ENCODE peak calls at places on chromosomes 4 and X, in five cellular contexts. D, Z, T, Y and B are unnamed samples.

GRCh38 chrX:125203737-125204578 is 115.7 kb upstream of the TEX13C start:
- DNase-seq in Y (no peak), T (peak; percentile 31), D (no peak), Z (peak; percentile 69), B (peak; percentile 3)

GRCh38 chrX:51496501-51497291 is at the start of gene NUDT11:
- DNase-seq in Z (peak; percentile 69), T (peak; percentile 45), Y (peak; percentile 50), D (peak; percentile 48), B (peak; percentile 32)

GRCh38 chrX:119288890-119289393 is 52.9 kb downstream of the PGRMC1 start:
- DNase-seq in T (no peak), D (no peak), Y (no peak), Z (no peak), B (no peak)

GRCh38 chrX:132613801-132614200 is 125.0 kb upstream of the MBNL3 start:
- DNase-seq in Z (no peak), D (no peak), T (no peak), Y (no peak), B (no peak)

GRCh38 chr4:72701987-72702819 is 133.2 kb upstream of the ADAMTS3 start:
- DNase-seq in Z (peak; percentile 52), T (no peak), Y (peak; percentile 46), D (peak; percentile 83), B (peak; percentile 26)

GRCh38 chr4:45363931-45364330 is 637.6 kb upstream of the GNPDA2 start:
- DNase-seq in T (no peak), D (no peak), Y (no peak), Z (no peak), B (no peak)

GRCh38 chr4:72006576-72006975 is 25.2 kb upstream of the NPFFR2 start:
- DNase-seq in T (no peak), D (peak; percentile 70), Y (no peak), Z (no peak), B (no peak)

GRCh38 chr4:183610613-183611012 is 48.4 kb downstream of the RWDD4 start:
- DNase-seq in T (no peak), Y (no peak), D (peak; percentile 33), Z (no peak), B (no peak)

GRCh38 chrX:29044802-29045201 is 457.6 kb downstream of the IL1RAPL1 start:
- DNase-seq in D (peak; percentile 40), Y (no peak), T (no peak), Z (no peak), B (no peak)

GRCh38 chrX:31038585-31039326 is 33.1 kb downstream of the FTHL17 start:
- DNase-seq in Y (peak; percentile 38), D (peak; percentile 38), T (no peak), Z (peak; percentile 57), B (peak; percentile 19)

GRCh38 chrX:87702795-87703194 is 185.2 kb downstream of the KLHL4 start:
- DNase-seq in D (peak; percentile 1), Z (no peak), Y (no peak), T (no peak), B (no peak)

GRCh38 chr4:157265281-157265680 is 44.8 kb downstream of the GRIA2 start:
- DNase-seq in T (no peak), Z (peak; percentile 67), Y (no peak), D (no peak), B (no peak)

GRCh38 chr4:23369331-23369730 is 520.5 kb downstream of the PPARGC1A start:
- DNase-seq in Y (no peak), T (peak; percentile 17), Z (no peak), D (no peak), B (no peak)

GRCh38 chr4:23365086-23365485 is 524.8 kb downstream of the PPARGC1A start:
- DNase-seq in Y (no peak), T (no peak), Z (no peak), D (no peak), B (no peak)

GRCh38 chr4:23364167-23364566 is 525.7 kb downstream of the PPARGC1A start:
- DNase-seq in Y (no peak), D (no peak), T (no peak), Z (no peak), B (no peak)

GRCh38 chr4:23366207-23366906 is 523.5 kb downstream of the PPARGC1A start:
- DNase-seq in D (no peak), T (no peak), Y (no peak), Z (no peak), B (no peak)

GRCh38 chr4:23368081-23368697 is 521.7 kb downstream of the PPARGC1A start:
- DNase-seq in Y (no peak), T (peak; percentile 25), D (no peak), Z (peak; percentile 60), B (no peak)
- TF ChIP-seq CTCF in Y (peak; percentile 15), T (peak; percentile 66), D (peak; percentile 10), Z (peak; percentile 20), B (no peak)

GRCh38 chr4:112633477-112634235 is 3.1 kb downstream of the ZGRF1 start:
- DNase-seq in D (peak; percentile 72), Y (peak; percentile 23), T (no peak), Z (no peak), B (peak; percentile 27)

GRCh38 chr4:112636688-112637551 is at the start of the genes LARP7 and ZGRF1:
- DNase-seq in T (peak; percentile 99), D (peak; percentile 99), Z (peak; percentile 100), Y (peak; percentile 84), B (peak; percentile 91)

GRCh38 chr4:112637552-112637866 is 566 bp downstream of the LARP7 start:
- DNase-seq in D (no peak), T (no peak), Z (no peak), Y (no peak), B (no peak)
- TF ChIP-seq CTCF in D (no peak), T (no peak), Z (no peak), Y (no peak), B (no peak)

GRCh38 chr4:127580891-127581290 is 51.9 kb upstream of the INTU start:
- DNase-seq in D (no peak), T (no peak), Y (no peak), Z (no peak), B (no peak)
- TF ChIP-seq CTCF in D (no peak), T (no peak), Y (no peak), Z (no peak), B (no peak)

GRCh38 chrX:129462707-129463106 is 60.6 kb downstream of the SMARCA1 start:
- DNase-seq in D (no peak), Y (no peak), Z (no peak), T (no peak), B (no peak)
- TF ChIP-seq CTCF in D (peak; percentile 46), Y (no peak), Z (peak; percentile 27), T (no peak), B (no peak)

DNA sequence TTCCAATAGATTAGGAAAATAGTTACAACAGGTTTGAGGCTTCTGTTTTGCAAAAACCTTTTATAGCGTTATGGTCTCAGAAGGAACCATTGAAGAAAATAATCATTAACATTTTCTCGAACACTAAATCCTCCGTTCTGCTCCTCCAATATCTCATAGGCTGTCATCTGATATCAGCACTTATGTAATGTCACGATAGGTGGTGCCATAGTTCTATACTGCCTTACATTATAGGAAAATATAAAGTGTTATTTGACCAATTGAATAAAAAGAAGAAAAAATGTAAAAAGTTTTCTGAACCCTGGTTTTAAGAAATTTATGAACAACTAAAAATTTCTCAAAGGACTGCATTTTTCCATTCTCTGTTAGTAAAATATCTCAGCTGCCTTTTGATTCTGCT is 291.4 kb downstream of the RPA4 start:
- DNase-seq in D (no peak), T (no peak), Z (no peak), Y (no peak), B (no peak)
- TF ChIP-seq CTCF in D (no peak), T (no peak), Z (no peak), Y (no peak), B (no peak)